ENCODE peak calls at places on chromosomes 12 and 14, in seven cellular contexts. W, G, H, Z, C, K and B are unnamed samples.
A peak's percentile ranks its signal among the peaks of the same experiment; 100 is the strongest.

GRCh38 chr14:85420278-85420677 is 109.7 kb upstream of the FLRT2 start:
- DNase-seq in W (no peak), G (no peak), C (no peak), K (no peak), H (no peak), Z (no peak), B (no peak)

GRCh38 chr12:25436206-25436912 is 116.7 kb downstream of the LMNTD1 start:
- DNase-seq in H (no peak), C (no peak), K (no peak), Z (no peak), W (peak; percentile 89), G (no peak), B (peak; percentile 26)

GRCh38 chr12:13008741-13009380 is 8.8 kb upstream of the HEBP1 start:
- DNase-seq in Z (no peak), G (no peak), H (no peak), W (peak; percentile 70), C (no peak), K (no peak), B (no peak)

GRCh38 chr12:54977155-54977554 is 7.4 kb downstream of the TESPA1 start:
- DNase-seq in H (no peak), W (peak; percentile 56), Z (no peak), G (no peak), K (no peak), C (no peak), B (no peak)

GRCh38 chr12:65953621-65954020 is 129.3 kb downstream of the HMGA2 start:
- DNase-seq in K (no peak), C (no peak), G (no peak), H (no peak), Z (no peak), W (peak; percentile 88), B (no peak)

GRCh38 chr12:132711169-132711843 is 664 bp downstream of the PGAM5 start:
- DNase-seq in C (peak; percentile 63), K (no peak), Z (no peak), G (no peak), H (no peak), W (peak; percentile 23), B (no peak)

GRCh38 chr14:101169267-101169666 is 265.7 kb upstream of the RTL1 start:
- DNase-seq in C (no peak), Z (no peak), H (no peak), K (peak; percentile 78), W (no peak), G (no peak), B (no peak)

GRCh38 chr12:109773384-109774011 is 59.7 kb downstream of the TRPV4 start:
- DNase-seq in K (no peak), C (no peak), Z (peak; percentile 45), W (no peak), G (no peak), H (peak; percentile 56), B (peak; percentile 47)

GRCh38 chr14:59407246-59407615 is 57.9 kb downstream of the GPR135 start:
- DNase-seq in Z (no peak), W (peak; percentile 97), K (no peak), G (peak; percentile 41), C (no peak), H (no peak), B (no peak)

GRCh38 chr14:99380402-99380801 is 100.3 kb downstream of the SETD3 start:
- DNase-seq in G (no peak), H (no peak), W (no peak), C (no peak), Z (no peak), K (no peak), B (no peak)

GRCh38 chr12:2264622-2265306 is 212.0 kb downstream of the CACNA1C start:
- DNase-seq in H (no peak), Z (peak; percentile 40), C (no peak), K (no peak), W (peak; percentile 98), G (peak; percentile 77), B (no peak)

GRCh38 chr14:20412876-20413784 is at the start of gene TEP1:
- DNase-seq in C (peak; percentile 94), G (peak; percentile 84), Z (peak; percentile 92), W (peak; percentile 79), H (peak; percentile 95), K (peak; percentile 96), B (peak; percentile 89)

GRCh38 chr12:118290130-118290529 is 82.6 kb downstream of the TAOK3 start:
- DNase-seq in K (no peak), G (no peak), C (no peak), Z (no peak), W (peak; percentile 87), H (no peak), B (no peak)

GRCh38 chr12:40745386-40745785 is 53.1 kb downstream of the CNTN1 start:
- DNase-seq in H (no peak), W (no peak), G (no peak), K (no peak), Z (no peak), C (no peak), B (no peak)

GRCh38 chr14:104805326-104805678 is 4.4 kb downstream of the ZBTB42 start:
- DNase-seq in W (peak; percentile 89), Z (no peak), K (no peak), G (peak; percentile 55), H (no peak), C (peak; percentile 68), B (peak; percentile 63)

GRCh38 chr14:53663709-53664108 is 292.9 kb downstream of the BMP4 start:
- DNase-seq in C (no peak), H (peak; percentile 66), W (peak; percentile 9), Z (no peak), G (peak; percentile 16), K (no peak), B (no peak)

GRCh38 chr14:88748288-88748687 is 44.5 kb downstream of the EML5 start:
- DNase-seq in H (no peak), W (peak; percentile 7), C (no peak), K (no peak), G (no peak), Z (no peak), B (no peak)

GRCh38 chr12:24719293-24719721 is 229.6 kb downstream of the BCAT1 start:
- DNase-seq in Z (no peak), K (no peak), W (peak; percentile 78), G (no peak), H (no peak), C (no peak), B (no peak)

GRCh38 chr12:39777465-39777864 is 157.9 kb upstream of the ABCD2 start:
- DNase-seq in H (no peak), W (no peak), C (no peak), K (no peak), Z (no peak), G (no peak), B (no peak)

GRCh38 chr14:21326972-21327371 is 47.1 kb downstream of the RPGRIP1 start:
- DNase-seq in C (no peak), W (no peak), K (no peak), G (no peak), H (no peak), Z (no peak), B (no peak)

GRCh38 chr14:60805881-60806569 is 71.5 kb downstream of the MNAT1 start:
- DNase-seq in G (no peak), K (no peak), W (peak; percentile 63), H (no peak), Z (no peak), C (no peak), B (no peak)

GRCh38 chr14:55587847-55588246 is 7.8 kb downstream of the KTN1 start:
- DNase-seq in K (no peak), C (no peak), G (no peak), Z (no peak), H (no peak), W (no peak), B (no peak)

GRCh38 chr14:55589171-55589570 is 9.2 kb downstream of the KTN1 start:
- DNase-seq in H (no peak), Z (no peak), K (no peak), C (no peak), G (no peak), W (no peak), B (no peak)

GRCh38 chr14:55586411-55586810 is 6.4 kb downstream of the KTN1 start:
- DNase-seq in G (no peak), W (peak; percentile 24), C (no peak), Z (no peak), K (no peak), H (no peak), B (no peak)

GRCh38 chr14:55585854-55586253 is 5.8 kb downstream of the KTN1 start:
- DNase-seq in W (peak; percentile 73), H (no peak), Z (no peak), C (no peak), G (no peak), K (no peak), B (no peak)

GRCh38 chr14:55588259-55588699 is 8.3 kb downstream of the KTN1 start:
- DNase-seq in C (no peak), W (peak; percentile 74), Z (no peak), G (no peak), K (no peak), H (no peak), B (no peak)
- H3K27ac ChIP-seq in C (no peak overlapping the region), W (no peak overlapping the region), Z (no peak overlapping the region), G (no peak overlapping the region), K (no peak overlapping the region), H (no peak overlapping the region), B (no peak overlapping the region)

GRCh38 chr14:94671870-94672444 is 59.8 kb downstream of the SERPINA3 start:
- DNase-seq in G (no peak), W (no peak), K (no peak), Z (no peak), H (peak; percentile 61), C (no peak), B (no peak)
- TF ChIP-seq CTCF in G (no peak), W (peak; percentile 9), K (no peak), Z (no peak), H (no peak), C (no peak), B (no peak)

DNA sequence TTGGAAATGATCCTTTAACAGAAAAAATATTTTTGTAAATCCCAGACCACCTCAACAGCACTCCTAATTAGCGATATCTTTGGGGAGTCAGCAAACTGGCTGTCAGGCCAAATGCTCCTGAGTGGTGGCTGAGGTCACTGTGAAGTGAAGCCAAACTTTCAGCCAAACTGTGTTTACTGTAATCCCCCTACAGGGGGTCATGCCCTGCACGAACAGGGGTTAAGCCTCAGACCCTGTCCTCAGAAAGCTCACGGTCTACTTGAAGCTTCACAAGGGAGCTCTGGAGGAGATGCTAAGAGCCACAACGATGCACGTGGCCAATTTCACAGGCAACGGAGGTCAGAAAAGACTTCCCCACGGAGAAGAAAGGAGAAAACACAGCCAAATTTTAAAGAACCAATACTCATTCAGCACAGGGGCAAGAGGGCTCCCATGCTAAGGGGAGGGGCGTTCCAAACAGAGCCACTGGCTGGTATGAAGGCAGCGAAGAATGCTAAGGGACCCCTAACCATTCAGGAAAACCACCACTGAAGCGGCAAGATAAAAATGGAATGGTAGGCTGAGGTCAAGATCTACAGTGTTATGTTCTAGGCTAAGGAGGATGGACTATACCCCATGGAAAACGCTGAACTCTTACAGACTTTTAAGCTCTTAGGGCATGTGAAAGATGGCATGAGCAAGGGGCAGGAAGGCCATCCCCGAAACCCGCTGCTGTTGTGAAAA is 105.4 kb downstream of the ITPR2 start:
- DNase-seq in C (no peak), Z (no peak), G (no peak), W (no peak), H (no peak), K (no peak), B (no peak)
- TF ChIP-seq POLR2A in C (no peak), Z (no peak), G (no peak), W (no peak), H (no peak), K (no peak), B (no peak)

DNA sequence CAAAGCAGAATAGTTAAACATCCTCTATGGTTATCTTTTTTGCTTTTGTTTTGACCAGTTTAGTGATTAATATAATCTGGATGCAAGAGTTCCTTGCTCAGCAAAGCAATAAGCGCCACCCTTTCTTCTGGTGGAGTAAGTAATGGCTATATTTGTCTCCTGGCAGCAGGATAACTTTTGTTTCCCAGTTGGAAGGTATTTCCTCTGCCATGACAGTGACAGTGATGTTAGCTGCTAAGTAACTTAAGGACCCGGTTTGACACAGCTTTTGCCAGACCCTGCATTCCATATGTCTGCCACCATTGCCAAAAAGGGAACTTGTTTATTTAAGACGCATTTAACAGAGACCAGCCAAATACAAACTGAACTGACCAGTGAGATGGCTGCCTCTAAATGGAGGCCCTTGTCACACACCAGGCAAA is 70.4 kb upstream of the NR2C1 start:
- DNase-seq in W (peak; percentile 40), H (no peak), Z (no peak), K (no peak), G (no peak), C (no peak), B (no peak)
- H3K27ac ChIP-seq in W (no peak overlapping the region), H (peak overlapping the region; percentile 51), Z (peak overlapping the region; percentile 44), K (peak overlapping the region; percentile 68), G (peak overlapping the region; percentile 9), C (peak overlapping the region; percentile 66), B (no peak overlapping the region)